ENCODE peak calls at places on chromosomes 11 and 22, in four cellular contexts. F is lung, P is ovary, E is left ventricle myocardium inferior. K is an unnamed sample.

GRCh38 chr11:100010393-100010792 is 676.7 kb upstream of the ARHGAP42 start:
- DNase-seq in F (no peak), P (no peak), E (no peak), K (peak)

GRCh38 chr22:21641417-21641794 is 696 bp upstream of the SDF2L1 start:
- DNase-seq in F (peak), P (peak), E (no peak), K (peak)

GRCh38 chr11:131169057-131169456 is 201.4 kb upstream of the NTM start:
- DNase-seq in F (no peak), P (no peak), E (no peak), K (no peak)

GRCh38 chr11:122306776-122307479 is 190.9 kb upstream of the BLID start:
- DNase-seq in F (no peak), P (no peak), E (no peak), K (no peak)

GRCh38 chr11:89205378-89205777 is 27.7 kb downstream of the TYR start:
- DNase-seq in F (no peak), P (no peak), E (no peak), K (no peak)

GRCh38 chr11:57735655-57736298 is 5.5 kb upstream of the SELENOH start:
- DNase-seq in F (no peak), P (no peak), E (no peak), K (peak)

GRCh38 chr11:3134218-3134621 is 30.9 kb downstream of the OSBPL5 start:
- DNase-seq in F (no peak), P (no peak), E (peak), K (no peak)

GRCh38 chr11:126879516-126879915 is 121.1 kb downstream of the KIRREL3 start:
- DNase-seq in F (no peak), P (no peak), E (no peak), K (no peak)

GRCh38 chr11:12182650-12183511 is 72.5 kb downstream of the MICAL2 start:
- DNase-seq in F (peak), P (peak), E (peak), K (no peak)

GRCh38 chr11:130431806-130432205 is 3.4 kb upstream of the ADAMTS8 start:
- DNase-seq in F (no peak), P (no peak), E (no peak), K (no peak)

GRCh38 chr22:38941488-38941987 is 15.9 kb upstream of the APOBEC3A start:
- DNase-seq in F (peak), P (no peak), E (no peak), K (peak)

GRCh38 chr22:20173720-20174119 is 22.9 kb upstream of the CCDC188 start:
- DNase-seq in F (no peak), P (no peak), E (no peak), K (no peak)

DNA sequence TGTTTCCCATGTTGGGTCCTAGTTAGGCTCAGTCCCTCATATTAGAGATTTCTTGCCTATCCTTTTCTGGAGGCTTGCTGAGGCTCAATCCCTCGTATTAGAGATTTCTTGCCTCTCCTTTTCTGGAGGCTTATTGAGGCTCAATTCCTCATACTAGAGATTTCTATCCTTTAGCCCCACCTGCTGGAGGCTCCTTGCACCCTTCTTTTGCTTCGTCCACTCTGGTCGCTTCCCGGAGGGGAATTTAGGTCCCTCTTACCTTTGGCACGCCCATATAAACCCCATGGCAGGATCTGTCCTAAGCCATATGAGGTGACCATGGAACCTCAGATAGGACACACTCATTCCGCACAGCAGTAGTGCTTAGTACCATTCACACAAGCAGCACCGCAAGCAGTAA is 15.9 kb downstream of the CYP2D6 start:
- DNase-seq in F (no peak), P (no peak), E (no peak), K (peak)
- TF ChIP-seq CTCF in F (no peak), P (no peak), E (peak), K (peak)

DNA sequence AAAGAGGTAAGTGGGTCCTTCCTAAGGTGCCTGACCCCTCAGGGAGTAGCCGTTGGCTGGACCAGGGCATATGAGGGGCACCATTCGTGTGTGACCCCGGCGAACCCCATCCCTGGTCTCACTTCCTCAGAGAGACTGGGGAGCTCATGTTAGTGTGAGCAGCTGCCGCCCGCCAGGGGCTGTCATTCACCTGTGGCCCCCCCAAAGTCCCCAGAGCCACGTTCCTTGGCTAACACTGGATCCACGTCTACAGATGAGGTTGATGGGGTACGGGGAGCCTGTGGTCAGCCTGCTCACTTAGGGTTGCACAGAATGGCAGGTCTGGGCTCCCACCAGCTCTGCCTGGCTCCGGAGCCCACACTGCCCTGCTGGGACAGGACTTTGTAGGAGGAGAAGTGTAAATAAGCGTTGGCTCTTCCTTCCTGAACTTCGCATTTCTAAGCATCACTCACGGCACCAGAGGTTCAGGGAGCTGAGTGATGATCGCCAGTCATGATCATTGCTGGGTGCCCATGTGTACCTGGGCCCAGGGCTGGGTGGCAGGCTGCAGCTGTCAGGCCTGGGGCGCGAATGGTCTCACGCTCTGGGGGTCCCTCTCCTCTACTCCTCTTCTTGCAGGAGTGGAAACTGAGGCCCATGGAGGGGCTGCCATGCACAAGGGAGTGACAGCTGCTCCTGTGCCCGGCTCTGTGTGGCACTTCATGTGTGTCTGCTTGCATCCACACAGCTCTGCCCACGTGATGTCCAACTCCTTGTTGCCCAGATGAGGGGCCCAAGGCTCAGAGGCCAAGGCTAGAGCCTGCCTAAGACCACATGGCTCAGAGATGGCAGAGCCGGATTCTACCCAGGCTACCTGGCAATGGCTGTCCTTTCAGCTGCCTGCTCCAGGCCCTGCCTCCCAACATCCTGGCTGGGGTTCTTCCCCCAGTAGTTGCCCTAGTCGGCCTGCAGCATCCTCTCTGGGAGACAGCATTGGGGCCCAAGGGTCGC is 11.1 kb downstream of the TTC38 start:
- DNase-seq in F (no peak), P (no peak), E (no peak), K (no peak)
- H3K4me3 ChIP-seq in F (no peak), P (no peak), E (no peak), K (no peak)

GRCh38 chr11:13183826-13184196 is 93.8 kb upstream of the BMAL1 start:
- DNase-seq in F (no peak), P (no peak), E (no peak), K (no peak)
- TF ChIP-seq CTCF in F (no peak), P (no peak), E (no peak), K (no peak)

DNA sequence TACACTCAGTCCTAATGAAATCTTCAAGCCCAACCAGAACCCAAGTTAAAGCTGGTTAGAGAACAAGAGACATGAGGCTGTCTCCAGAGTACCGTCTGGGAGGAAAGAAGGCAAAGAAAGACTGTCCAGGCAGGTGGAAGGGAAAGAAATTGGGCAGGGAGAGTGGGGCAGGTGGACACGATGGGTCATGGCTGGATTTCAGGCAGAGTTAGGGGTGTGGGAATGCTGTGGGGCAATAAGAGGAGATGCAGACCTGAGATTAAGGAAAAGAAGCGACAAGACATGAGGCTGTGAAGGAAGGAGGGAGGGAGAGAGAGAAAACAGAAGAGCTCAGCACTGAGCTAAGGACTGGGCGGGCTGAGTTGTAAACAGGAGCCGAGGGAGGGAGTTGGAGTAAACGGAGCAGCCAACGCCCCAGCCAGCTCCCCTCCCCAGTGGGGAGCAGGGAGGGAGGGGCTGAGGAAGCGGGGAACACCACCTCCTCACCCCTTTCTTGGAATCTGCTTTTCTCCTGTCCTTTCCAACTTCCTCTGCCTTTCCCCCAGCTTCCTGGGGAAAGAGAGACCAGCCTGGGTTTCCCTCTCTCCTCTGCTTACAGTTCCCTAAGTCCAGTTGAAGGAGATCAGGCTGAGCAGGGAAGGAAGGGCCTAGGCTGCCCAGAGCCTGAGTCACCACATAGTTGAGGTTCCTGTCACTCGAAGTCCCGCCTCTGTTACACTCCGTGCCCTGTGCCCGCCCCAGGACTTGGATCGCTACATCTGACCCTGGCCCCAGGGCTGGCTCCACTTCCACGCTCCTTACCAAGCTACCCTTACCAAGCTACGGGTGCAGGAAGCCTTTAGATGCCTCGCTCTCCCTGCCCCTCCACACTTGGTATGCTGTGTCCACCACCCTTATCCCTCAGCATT is 6.6 kb upstream of the AHNAK start:
- DNase-seq in F (peak), P (peak), E (peak), K (peak)
- H3K4me3 ChIP-seq in F (no peak), P (no peak), E (peak), K (no peak)

DNA sequence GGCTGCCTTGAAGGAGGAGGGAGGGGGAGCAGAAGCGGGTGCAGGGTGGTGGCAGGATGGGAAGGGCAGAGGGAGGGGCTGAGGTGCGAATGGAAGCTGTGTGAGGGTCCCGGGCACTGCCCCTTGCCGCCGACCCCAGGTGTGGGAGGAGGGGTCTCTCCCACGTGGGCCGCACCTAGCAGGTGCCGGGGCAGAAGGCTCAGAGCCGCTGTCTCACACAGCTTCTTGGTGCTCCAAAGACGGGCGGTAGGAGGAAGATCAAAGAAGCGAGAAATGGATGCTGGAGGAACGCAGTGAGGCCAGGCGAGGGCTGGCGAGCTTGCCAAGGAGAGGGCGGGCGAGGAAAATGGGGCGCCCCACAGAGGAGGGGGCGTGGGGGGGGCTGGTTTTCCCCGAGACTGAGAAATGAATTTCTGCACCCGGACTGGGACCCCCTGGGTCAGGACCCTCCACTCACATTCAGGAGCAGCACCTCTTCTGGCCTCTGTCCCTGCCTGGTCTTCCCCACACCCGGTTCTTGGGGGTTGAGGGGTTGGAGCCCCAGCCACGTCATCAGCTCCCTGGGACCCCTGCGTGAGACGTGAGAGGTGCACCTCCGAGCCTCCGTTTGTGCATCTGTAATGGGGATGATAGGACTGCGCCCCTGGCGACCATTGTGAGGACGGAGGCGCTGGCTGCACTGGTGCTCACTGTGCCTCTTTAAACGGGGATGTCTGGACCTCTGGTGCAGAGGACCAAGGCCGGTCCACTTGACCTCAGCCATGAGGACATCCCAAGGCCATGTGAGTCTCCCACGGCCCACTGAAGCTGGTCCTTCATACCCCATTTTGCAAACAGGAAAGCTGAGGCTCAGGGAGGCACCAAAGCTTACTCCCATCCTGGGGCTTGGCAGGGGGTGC is 16.8 kb downstream of the LSP1 start:
- DNase-seq in F (no peak), P (no peak), E (peak), K (no peak)
- TF ChIP-seq CTCF in F (no peak), P (no peak), E (peak), K (no peak)

DNA sequence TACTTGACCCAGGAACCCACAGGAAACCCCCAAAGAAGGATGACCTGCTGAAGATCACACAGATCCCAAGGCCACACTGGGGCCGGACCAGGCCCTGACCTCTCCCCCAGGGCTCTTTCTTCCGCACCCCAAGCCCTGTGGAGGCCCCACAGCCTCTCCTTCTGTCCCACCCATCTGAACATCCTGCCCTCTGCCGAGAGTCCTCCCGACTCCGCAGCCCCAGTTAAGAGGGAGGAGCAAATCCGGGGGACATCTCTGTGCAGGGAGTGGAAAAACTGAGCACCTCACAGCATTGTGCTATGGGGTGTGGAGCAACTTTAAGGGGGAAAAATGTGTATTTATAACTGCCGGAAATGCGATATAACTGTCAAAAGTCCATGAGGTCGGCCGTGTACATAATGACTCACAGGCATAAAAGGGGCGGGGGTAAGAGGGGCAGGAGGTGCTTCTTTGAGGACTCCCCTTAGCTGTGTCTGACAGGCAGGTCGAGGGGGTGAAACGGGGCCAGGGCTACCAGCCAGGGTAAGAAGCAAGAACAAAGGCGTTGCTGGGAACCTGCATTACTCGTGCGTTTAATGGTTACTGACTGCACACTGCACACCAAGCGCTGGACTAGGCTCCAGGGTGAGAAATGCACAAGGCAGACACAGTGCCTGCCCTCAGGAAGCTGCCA is 57.2 kb downstream of the WNT11 start:
- DNase-seq in F (no peak), P (no peak), E (no peak), K (no peak)
- H3K4me3 ChIP-seq in F (no peak), P (no peak), E (no peak), K (no peak)

DNA sequence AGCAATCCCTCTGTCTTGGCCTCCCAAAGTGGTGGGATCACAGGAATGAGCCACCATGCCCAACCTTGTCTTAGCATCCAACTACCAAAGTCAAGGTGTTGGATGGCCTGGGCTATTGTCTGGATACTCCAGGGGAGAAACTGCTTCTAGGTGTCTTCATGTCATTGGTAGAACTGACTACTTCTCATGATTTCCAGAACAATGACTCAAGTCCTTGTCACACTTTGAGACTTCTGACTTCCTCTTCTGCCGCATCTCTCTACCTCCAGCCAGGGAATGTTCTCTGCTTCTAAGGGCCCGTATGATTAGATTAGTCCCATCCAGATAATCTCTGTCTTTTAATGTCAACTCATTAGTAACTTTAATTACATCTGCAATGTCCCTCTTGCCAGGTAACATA is 30.6 kb downstream of the APOL6 start:
- DNase-seq in F (no peak), P (no peak), E (no peak), K (no peak)
- TF ChIP-seq CTCF in F (no peak), P (no peak), E (no peak), K (no peak)

DNA sequence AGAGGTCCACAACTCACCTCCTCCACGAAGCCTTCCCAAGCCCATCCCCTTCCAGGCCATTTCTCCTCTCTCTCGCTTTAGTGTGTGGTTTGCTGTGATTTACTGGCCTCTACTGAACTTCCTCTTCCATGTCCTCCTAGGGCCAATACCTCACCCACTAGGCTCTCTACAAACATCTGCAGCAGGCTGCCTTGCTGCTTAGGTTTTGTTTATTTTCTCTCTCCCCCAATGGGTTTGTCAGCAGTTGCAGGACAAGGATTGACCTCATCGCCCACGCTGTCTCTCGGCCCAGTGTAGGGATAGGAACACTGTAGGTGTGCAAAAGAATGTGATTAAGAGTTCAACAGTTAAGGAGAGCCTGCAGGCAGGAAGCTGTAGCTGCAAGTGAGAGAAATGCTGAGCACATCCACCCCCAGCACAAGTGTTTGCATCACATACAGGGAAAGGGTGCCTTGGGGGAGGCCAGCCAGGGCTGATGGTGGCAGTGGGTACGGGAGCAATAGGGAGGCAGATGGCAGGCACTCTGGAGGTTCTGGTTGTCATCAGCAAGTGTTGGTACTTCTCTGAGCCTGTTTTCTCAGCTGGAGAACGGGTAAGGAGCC is 1.4 kb downstream of the PC start:
- DNase-seq in F (no peak), P (no peak), E (no peak), K (no peak)
- H3K4me3 ChIP-seq in F (no peak), P (no peak), E (no peak), K (no peak)

GRCh38 chr11:65945430-65945911 is at the start of gene TSGA10IP:
- DNase-seq in F (no peak), P (no peak), E (no peak), K (no peak)

GRCh38 chr11:65946655-65947054 is 1.4 kb downstream of the TSGA10IP start:
- DNase-seq in F (no peak), P (no peak), E (no peak), K (no peak)

GRCh38 chr11:65947603-65948125 is 2.4 kb downstream of the TSGA10IP start:
- DNase-seq in F (no peak), P (no peak), E (no peak), K (no peak)

GRCh38 chr11:65945941-65946558 is 770 bp downstream of the TSGA10IP start:
- DNase-seq in F (no peak), P (no peak), E (no peak), K (no peak)

GRCh38 chr11:65947133-65947532 is 1.9 kb downstream of the TSGA10IP start:
- DNase-seq in F (no peak), P (no peak), E (no peak), K (no peak)
- TF ChIP-seq CTCF in F (no peak), P (no peak), E (no peak), K (no peak)